ENCODE peak calls at places on chromosomes 2 and 18, in six cellular contexts. O is cardiac fibroblast, T is RPMI7951, B is T-cell, Z is G401, I is NCI-H2029 treated with DMSO at 0.1 percent for 48 hours. J is an unnamed sample.

GRCh38 chr18:5630057-5630765 is 86.4 kb upstream of the EPB41L3 start:
- DNase-seq in O (peak; percentile 37), T (no peak), B (no peak), Z (peak; percentile 89), I (peak; percentile 41), J (peak; percentile 80)

GRCh38 chr2:72363406-72363805 is 215.7 kb upstream of the CYP26B1 start:
- DNase-seq in O (no peak), T (no peak), B (no peak), Z (no peak), I (no peak), J (no peak)

GRCh38 chr2:64675860-64676259 is 22.1 kb upstream of the SERTAD2 start:
- DNase-seq in O (peak; percentile 35), T (peak; percentile 47), B (no peak), Z (no peak), I (no peak), J (no peak)

GRCh38 chr2:23594079-23594494 is 209.1 kb downstream of the KLHL29 start:
- DNase-seq in O (no peak), T (no peak), B (no peak), Z (peak; percentile 19), I (peak; percentile 54), J (peak; percentile 16)

GRCh38 chr2:6827516-6828298 is 38.0 kb downstream of the CMPK2 start:
- DNase-seq in O (no peak), T (no peak), B (no peak), Z (no peak), I (no peak), J (no peak)

GRCh38 chr2:232343816-232344215 is 34.7 kb upstream of the ALPP start:
- DNase-seq in O (no peak), T (no peak), B (no peak), Z (no peak), I (no peak), J (no peak)

GRCh38 chr2:68980956-68981355 is 6.5 kb downstream of the GKN1 start:
- DNase-seq in O (no peak), T (peak; percentile 19), B (no peak), Z (no peak), I (peak; percentile 82), J (no peak)

GRCh38 chr2:46847726-46848421 is 67.7 kb downstream of the MCFD2 start:
- DNase-seq in O (peak; percentile 91), T (peak; percentile 65), B (no peak), Z (no peak), I (no peak), J (no peak)

GRCh38 chr2:149155181-149155580 is 116.7 kb downstream of the LYPD6B start:
- DNase-seq in O (no peak), T (no peak), B (no peak), Z (no peak), I (no peak), J (no peak)

GRCh38 chr2:143513081-143513480 is 383.9 kb downstream of the ARHGAP15 start:
- DNase-seq in O (peak; percentile 74), T (peak; percentile 55), B (no peak), Z (peak; percentile 10), I (peak; percentile 39), J (peak; percentile 19)

GRCh38 chr2:238145851-238146250 is 7.4 kb downstream of the KLHL30 start:
- DNase-seq in O (no peak), T (no peak), B (no peak), Z (no peak), I (no peak), J (no peak)

GRCh38 chr2:190649798-190650390 is 1.0 kb downstream of the NAB1 start:
- DNase-seq in O (peak; percentile 57), T (peak; percentile 33), B (no peak), Z (peak; percentile 73), I (no peak), J (peak; percentile 67)

GRCh38 chr2:55511508-55512124 is 7.9 kb upstream of the CFAP36 start:
- DNase-seq in O (peak; percentile 67), T (peak; percentile 61), B (no peak), Z (peak; percentile 40), I (peak; percentile 7), J (peak; percentile 37)

GRCh38 chr18:3726241-3726951 is 276.4 kb downstream of the TGIF1 start:
- DNase-seq in O (no peak), T (no peak), B (no peak), Z (no peak), I (peak; percentile 67), J (no peak)

GRCh38 chr2:28648147-28648546 is 103.5 kb upstream of the PPP1CB start:
- DNase-seq in O (no peak), T (no peak), B (no peak), Z (no peak), I (no peak), J (no peak)

GRCh38 chr18:35469696-35470095 is 28.1 kb downstream of the INO80C start:
- DNase-seq in O (peak; percentile 47), T (no peak), B (no peak), Z (no peak), I (no peak), J (no peak)

GRCh38 chr18:36933552-36933951 is 104.6 kb downstream of the KIAA1328 start:
- DNase-seq in O (no peak), T (no peak), B (no peak), Z (no peak), I (no peak), J (no peak)

GRCh38 chr2:207385076-207385475 is 144.7 kb upstream of the CREB1 start:
- DNase-seq in O (no peak), T (no peak), B (no peak), Z (no peak), I (no peak), J (no peak)

GRCh38 chr2:58562281-58562680 is 321.2 kb upstream of the FANCL start:
- DNase-seq in O (no peak), T (no peak), B (no peak), Z (no peak), I (no peak), J (no peak)

GRCh38 chr2:167264380-167264779 is 376.1 kb downstream of the XIRP2 start:
- DNase-seq in O (peak; percentile 34), T (peak; percentile 18), B (no peak), Z (peak; percentile 67), I (no peak), J (peak; percentile 61)

J was measured in cerebellar cortex.